ENCODE peak calls at places on chromosomes 13 and 19, in ten cellular contexts. W, E, N, O, R, U, G, Z, B and K are unnamed samples.

GRCh38 chr13:33204130-33204927 is 81.2 kb downstream of the STARD13 start:
- DNase-seq in W (no peak), E (peak; percentile 94), N (peak; percentile 93), O (peak; percentile 73), R (no peak), U (no peak), G (peak; percentile 91), Z (no peak), B (peak; percentile 63), K (peak; percentile 84)

GRCh38 chr19:38729653-38730469 is 14.4 kb downstream of the CAPN12 start:
- DNase-seq in W (peak; percentile 65), E (peak; percentile 57), N (no peak), O (peak; percentile 54), R (peak; percentile 89), U (peak; percentile 86), G (peak; percentile 51), Z (peak; percentile 74), B (peak; percentile 87), K (no peak)

GRCh38 chr13:75771818-75772217 is 135.7 kb downstream of the LMO7 start:
- DNase-seq in W (no peak), E (peak; percentile 74), N (peak; percentile 43), O (no peak), R (peak; percentile 61), U (no peak), G (peak; percentile 84), Z (no peak), B (no peak), K (no peak)

GRCh38 chr19:35162471-35163326 is 8.2 kb downstream of the FXYD5 start:
- DNase-seq in W (no peak), E (no peak), N (no peak), O (no peak), R (no peak), U (no peak), G (peak; percentile 42), Z (no peak), B (no peak), K (peak; percentile 1)

GRCh38 chr13:98189841-98190505 is 12.9 kb upstream of the RNF113B start:
- DNase-seq in W (no peak), E (peak; percentile 33), N (no peak), O (no peak), R (no peak), U (no peak), G (no peak), Z (no peak), B (no peak), K (no peak)

GRCh38 chr19:1672038-1672768 is 19.8 kb upstream of the TCF3 start:
- DNase-seq in W (no peak), E (peak; percentile 48), N (no peak), O (no peak), R (no peak), U (peak; percentile 78), G (no peak), Z (no peak), B (no peak), K (no peak)

GRCh38 chr13:113602291-113602970 is 17.9 kb downstream of the TFDP1 start:
- DNase-seq in W (no peak), E (no peak), N (no peak), O (no peak), R (no peak), U (no peak), G (no peak), Z (no peak), B (peak; percentile 25), K (no peak)

GRCh38 chr19:6458695-6459355 is 767 bp downstream of the SLC25A23 start:
- DNase-seq in W (peak; percentile 40), E (no peak), N (no peak), O (no peak), R (no peak), U (no peak), G (no peak), Z (no peak), B (no peak), K (no peak)

DNA sequence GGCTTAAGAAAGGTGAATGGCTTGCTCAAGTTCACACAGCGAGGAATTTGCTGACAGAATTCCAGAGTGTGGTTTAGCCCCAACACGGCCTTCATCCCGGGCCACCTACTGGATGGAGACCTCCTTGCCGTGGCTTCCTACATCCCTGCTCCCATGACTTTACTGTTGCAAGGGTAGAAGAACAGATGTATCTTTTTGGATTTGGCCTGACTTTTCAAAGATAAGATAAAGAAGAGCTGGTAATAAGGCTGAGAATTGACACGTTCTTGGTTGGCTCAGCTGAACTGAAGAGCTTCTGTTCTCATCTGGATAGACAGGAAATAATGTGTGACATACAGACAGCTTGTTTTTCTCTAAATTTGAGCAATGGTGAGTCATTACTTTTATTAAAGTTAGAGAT is 113.1 kb downstream of the KLF5 start:
- DNase-seq in W (no peak), E (peak; percentile 85), N (no peak), O (no peak), R (no peak), U (no peak), G (no peak), Z (no peak), B (no peak), K (no peak)
- TF ChIP-seq CTCF in W (no peak), E (peak; percentile 39), N (peak; percentile 21), O (no peak), R (no peak), U (no peak), G (no peak), Z (no peak), B (no peak), K (peak; percentile 5)

GRCh38 chr13:20301391-20302071 is 69.4 kb upstream of the GJB6 start:
- DNase-seq in W (no peak), E (peak; percentile 5), N (no peak), O (peak; percentile 11), R (no peak), U (no peak), G (no peak), Z (no peak), B (no peak), K (no peak)
- H3K4me3 ChIP-seq in W (no peak overlapping the region), E (no peak overlapping the region), N (no peak overlapping the region), O (peak overlapping the region; percentile 1), R (no peak overlapping the region), U (no peak overlapping the region), G (peak overlapping the region; percentile 13), Z (no peak overlapping the region), B (peak overlapping the region; percentile 40), K (no peak overlapping the region)

GRCh38 chr19:49666120-49666444 is 349 bp downstream of the BCL2L12 start:
- DNase-seq in W (no peak), E (no peak), N (no peak), O (no peak), R (peak; percentile 47), U (no peak), G (no peak), Z (no peak), B (no peak), K (no peak)
- TF ChIP-seq CTCF in W (no peak), E (no peak), N (peak; percentile 18), O (no peak), R (no peak), U (no peak), G (peak; percentile 6), Z (no peak), B (no peak), K (no peak)

GRCh38 chr13:27592865-27593264 is 27.5 kb downstream of the LNX2 start:
- DNase-seq in W (no peak), E (no peak), N (no peak), O (no peak), R (no peak), U (no peak), G (no peak), Z (no peak), B (no peak), K (no peak)
- H3K4me3 ChIP-seq in W (no peak overlapping the region), E (no peak overlapping the region), N (no peak overlapping the region), O (no peak overlapping the region), R (no peak overlapping the region), U (no peak overlapping the region), G (no peak overlapping the region), Z (no peak overlapping the region), B (no peak overlapping the region), K (no peak overlapping the region)